ENCODE peak calls at places on chromosomes 13 and 19, in ten cellular contexts. One of them, this sample, is unnamed.

GRCh38 chr19:38512277-38512676 is 78.8 kb downstream of the RYR1 start:
- DNase-seq in iris pigment epithelial cell: no peak
- DNase-seq in naive B cell: no peak
- DNase-seq in endothelial cell: no peak
- DNase-seq in astrocyte of the spinal cord: no peak
- DNase-seq in activated CD4-positive, CD25-positive, alpha-beta regulatory T cell treated with anti-CD3 and anti-CD28 coated beads, Interleukin-2, amount 50 U/mL, for 16 hours: no peak
- DNase-seq in mucosa of gallbladder: no peak
- DNase-seq in mesendoderm: no peak
- DNase-seq in head of caudate nucleus: no peak
- DNase-seq in right cardiac atrium: no peak
- DNase-seq in this sample: no peak

GRCh38 chr13:41064493-41064892 is 3.2 kb downstream of the WBP4 start:
- DNase-seq in astrocyte of the spinal cord: peak; percentile 77
- DNase-seq in mucosa of gallbladder: no peak
- DNase-seq in activated CD4-positive, CD25-positive, alpha-beta regulatory T cell treated with anti-CD3 and anti-CD28 coated beads, Interleukin-2, amount 50 U/mL, for 16 hours: no peak
- DNase-seq in endothelial cell: no peak
- DNase-seq in right cardiac atrium: no peak
- DNase-seq in naive B cell: no peak
- DNase-seq in mesendoderm: no peak
- DNase-seq in head of caudate nucleus: no peak
- DNase-seq in iris pigment epithelial cell: peak; percentile 86
- DNase-seq in this sample: no peak

GRCh38 chr19:51417107-51417806 is at the start of gene SIGLEC10:
- DNase-seq in mucosa of gallbladder: peak; percentile 29
- DNase-seq in endothelial cell: no peak
- DNase-seq in mesendoderm: no peak
- DNase-seq in head of caudate nucleus: peak; percentile 39
- DNase-seq in naive B cell: peak; percentile 84
- DNase-seq in right cardiac atrium: peak; percentile 80
- DNase-seq in activated CD4-positive, CD25-positive, alpha-beta regulatory T cell treated with anti-CD3 and anti-CD28 coated beads, Interleukin-2, amount 50 U/mL, for 16 hours: no peak
- DNase-seq in iris pigment epithelial cell: no peak
- DNase-seq in astrocyte of the spinal cord: no peak
- DNase-seq in this sample: no peak

GRCh38 chr13:110005563-110005962 is 219.2 kb upstream of the IRS2 start:
- DNase-seq in mucosa of gallbladder: no peak
- DNase-seq in naive B cell: no peak
- DNase-seq in iris pigment epithelial cell: no peak
- DNase-seq in right cardiac atrium: no peak
- DNase-seq in astrocyte of the spinal cord: no peak
- DNase-seq in endothelial cell: no peak
- DNase-seq in activated CD4-positive, CD25-positive, alpha-beta regulatory T cell treated with anti-CD3 and anti-CD28 coated beads, Interleukin-2, amount 50 U/mL, for 16 hours: no peak
- DNase-seq in head of caudate nucleus: no peak
- DNase-seq in mesendoderm: no peak
- DNase-seq in this sample: no peak

GRCh38 chr13:102571075-102571474 is 25.7 kb upstream of the TPP2 start:
- DNase-seq in endothelial cell: no peak
- DNase-seq in mucosa of gallbladder: no peak
- DNase-seq in mesendoderm: peak; percentile 47
- DNase-seq in iris pigment epithelial cell: no peak
- DNase-seq in astrocyte of the spinal cord: no peak
- DNase-seq in activated CD4-positive, CD25-positive, alpha-beta regulatory T cell treated with anti-CD3 and anti-CD28 coated beads, Interleukin-2, amount 50 U/mL, for 16 hours: no peak
- DNase-seq in head of caudate nucleus: no peak
- DNase-seq in naive B cell: no peak
- DNase-seq in right cardiac atrium: no peak
- DNase-seq in this sample: no peak

GRCh38 chr13:49610176-49610575 is 18.1 kb upstream of the ARL11 start:
- DNase-seq in activated CD4-positive, CD25-positive, alpha-beta regulatory T cell treated with anti-CD3 and anti-CD28 coated beads, Interleukin-2, amount 50 U/mL, for 16 hours: no peak
- DNase-seq in iris pigment epithelial cell: no peak
- DNase-seq in mesendoderm: no peak
- DNase-seq in right cardiac atrium: no peak
- DNase-seq in astrocyte of the spinal cord: no peak
- DNase-seq in head of caudate nucleus: no peak
- DNase-seq in naive B cell: no peak
- DNase-seq in mucosa of gallbladder: no peak
- DNase-seq in endothelial cell: no peak
- DNase-seq in this sample: no peak

GRCh38 chr13:37360556-37360955 is 238.0 kb downstream of the POSTN start:
- DNase-seq in astrocyte of the spinal cord: peak; percentile 13
- DNase-seq in mucosa of gallbladder: no peak
- DNase-seq in head of caudate nucleus: no peak
- DNase-seq in naive B cell: no peak
- DNase-seq in activated CD4-positive, CD25-positive, alpha-beta regulatory T cell treated with anti-CD3 and anti-CD28 coated beads, Interleukin-2, amount 50 U/mL, for 16 hours: no peak
- DNase-seq in right cardiac atrium: no peak
- DNase-seq in mesendoderm: no peak
- DNase-seq in endothelial cell: no peak
- DNase-seq in iris pigment epithelial cell: peak; percentile 40
- DNase-seq in this sample: no peak

GRCh38 chr13:65855276-65855675 is 1374.9 kb downstream of the PCDH9 start:
- DNase-seq in naive B cell: no peak
- DNase-seq in activated CD4-positive, CD25-positive, alpha-beta regulatory T cell treated with anti-CD3 and anti-CD28 coated beads, Interleukin-2, amount 50 U/mL, for 16 hours: no peak
- DNase-seq in mesendoderm: peak; percentile 45
- DNase-seq in iris pigment epithelial cell: peak; percentile 83
- DNase-seq in endothelial cell: no peak
- DNase-seq in astrocyte of the spinal cord: no peak
- DNase-seq in right cardiac atrium: no peak
- DNase-seq in head of caudate nucleus: no peak
- DNase-seq in mucosa of gallbladder: no peak
- DNase-seq in this sample: no peak

GRCh38 chr13:99495478-99496321 is 5.6 kb upstream of the TM9SF2 start:
- DNase-seq in head of caudate nucleus: no peak
- DNase-seq in mucosa of gallbladder: no peak
- DNase-seq in mesendoderm: no peak
- DNase-seq in endothelial cell: no peak
- DNase-seq in astrocyte of the spinal cord: no peak
- DNase-seq in right cardiac atrium: no peak
- DNase-seq in iris pigment epithelial cell: no peak
- DNase-seq in activated CD4-positive, CD25-positive, alpha-beta regulatory T cell treated with anti-CD3 and anti-CD28 coated beads, Interleukin-2, amount 50 U/mL, for 16 hours: no peak
- DNase-seq in naive B cell: no peak
- DNase-seq in this sample: no peak

GRCh38 chr13:34372581-34372980 is 554.6 kb downstream of the RFC3 start:
- DNase-seq in mucosa of gallbladder: no peak
- DNase-seq in endothelial cell: no peak
- DNase-seq in head of caudate nucleus: no peak
- DNase-seq in activated CD4-positive, CD25-positive, alpha-beta regulatory T cell treated with anti-CD3 and anti-CD28 coated beads, Interleukin-2, amount 50 U/mL, for 16 hours: no peak
- DNase-seq in astrocyte of the spinal cord: no peak
- DNase-seq in mesendoderm: no peak
- DNase-seq in right cardiac atrium: no peak
- DNase-seq in naive B cell: no peak
- DNase-seq in iris pigment epithelial cell: no peak
- DNase-seq in this sample: no peak

GRCh38 chr13:24627090-24627714 is 53.0 kb upstream of the ATP12A start:
- DNase-seq in endothelial cell: peak; percentile 84
- DNase-seq in activated CD4-positive, CD25-positive, alpha-beta regulatory T cell treated with anti-CD3 and anti-CD28 coated beads, Interleukin-2, amount 50 U/mL, for 16 hours: no peak
- DNase-seq in head of caudate nucleus: peak; percentile 40
- DNase-seq in astrocyte of the spinal cord: no peak
- DNase-seq in mucosa of gallbladder: no peak
- DNase-seq in naive B cell: no peak
- DNase-seq in mesendoderm: peak; percentile 82
- DNase-seq in right cardiac atrium: no peak
- DNase-seq in iris pigment epithelial cell: no peak
- DNase-seq in this sample: peak; percentile 63

GRCh38 chr19:47132522-47132852 is 1.9 kb downstream of the SAE1 start:
- DNase-seq in mucosa of gallbladder: no peak
- DNase-seq in activated CD4-positive, CD25-positive, alpha-beta regulatory T cell treated with anti-CD3 and anti-CD28 coated beads, Interleukin-2, amount 50 U/mL, for 16 hours: no peak
- DNase-seq in head of caudate nucleus: no peak
- DNase-seq in iris pigment epithelial cell: no peak
- DNase-seq in right cardiac atrium: no peak
- DNase-seq in mesendoderm: no peak
- DNase-seq in naive B cell: no peak
- DNase-seq in astrocyte of the spinal cord: no peak
- DNase-seq in endothelial cell: no peak
- DNase-seq in this sample: no peak

GRCh38 chr13:113639661-113640262 is 18.2 kb downstream of the ATP4B start:
- DNase-seq in activated CD4-positive, CD25-positive, alpha-beta regulatory T cell treated with anti-CD3 and anti-CD28 coated beads, Interleukin-2, amount 50 U/mL, for 16 hours: no peak
- DNase-seq in head of caudate nucleus: peak; percentile 7
- DNase-seq in mucosa of gallbladder: no peak
- DNase-seq in endothelial cell: no peak
- DNase-seq in mesendoderm: no peak
- DNase-seq in iris pigment epithelial cell: no peak
- DNase-seq in right cardiac atrium: no peak
- DNase-seq in naive B cell: no peak
- DNase-seq in astrocyte of the spinal cord: no peak
- DNase-seq in this sample: no peak

GRCh38 chr13:47890146-47890814 is 110.8 kb downstream of the SUCLA2 start:
- DNase-seq in naive B cell: no peak
- DNase-seq in mucosa of gallbladder: no peak
- DNase-seq in iris pigment epithelial cell: no peak
- DNase-seq in head of caudate nucleus: no peak
- DNase-seq in activated CD4-positive, CD25-positive, alpha-beta regulatory T cell treated with anti-CD3 and anti-CD28 coated beads, Interleukin-2, amount 50 U/mL, for 16 hours: no peak
- DNase-seq in mesendoderm: no peak
- DNase-seq in astrocyte of the spinal cord: no peak
- DNase-seq in endothelial cell: no peak
- DNase-seq in right cardiac atrium: no peak
- DNase-seq in this sample: no peak

GRCh38 chr13:72384186-72384823 is 343.1 kb downstream of the MZT1 start:
- DNase-seq in astrocyte of the spinal cord: no peak
- DNase-seq in iris pigment epithelial cell: peak; percentile 27
- DNase-seq in mesendoderm: peak; percentile 49
- DNase-seq in naive B cell: no peak
- DNase-seq in right cardiac atrium: no peak
- DNase-seq in endothelial cell: no peak
- DNase-seq in head of caudate nucleus: no peak
- DNase-seq in activated CD4-positive, CD25-positive, alpha-beta regulatory T cell treated with anti-CD3 and anti-CD28 coated beads, Interleukin-2, amount 50 U/mL, for 16 hours: no peak
- DNase-seq in mucosa of gallbladder: no peak
- DNase-seq in this sample: no peak

GRCh38 chr19:10110076-10110971 is 1.2 kb upstream of the P2RY11 start:
- DNase-seq in activated CD4-positive, CD25-positive, alpha-beta regulatory T cell treated with anti-CD3 and anti-CD28 coated beads, Interleukin-2, amount 50 U/mL, for 16 hours: no peak
- DNase-seq in head of caudate nucleus: no peak
- DNase-seq in endothelial cell: no peak
- DNase-seq in naive B cell: no peak
- DNase-seq in right cardiac atrium: peak; percentile 71
- DNase-seq in iris pigment epithelial cell: no peak
- DNase-seq in astrocyte of the spinal cord: no peak
- DNase-seq in mucosa of gallbladder: no peak
- DNase-seq in mesendoderm: no peak
- DNase-seq in this sample: no peak

GRCh38 chr19:20247016-20247683 is 80.1 kb downstream of the ZNF486 start:
- DNase-seq in mucosa of gallbladder: peak; percentile 61
- DNase-seq in astrocyte of the spinal cord: no peak
- DNase-seq in iris pigment epithelial cell: peak; percentile 36
- DNase-seq in mesendoderm: peak; percentile 82
- DNase-seq in activated CD4-positive, CD25-positive, alpha-beta regulatory T cell treated with anti-CD3 and anti-CD28 coated beads, Interleukin-2, amount 50 U/mL, for 16 hours: no peak
- DNase-seq in right cardiac atrium: no peak
- DNase-seq in endothelial cell: peak; percentile 45
- DNase-seq in naive B cell: peak; percentile 15
- DNase-seq in head of caudate nucleus: peak; percentile 75
- DNase-seq in this sample: peak; percentile 29

GRCh38 chr13:111640476-111640875 is 320.0 kb downstream of the TEX29 start:
- DNase-seq in head of caudate nucleus: no peak
- DNase-seq in activated CD4-positive, CD25-positive, alpha-beta regulatory T cell treated with anti-CD3 and anti-CD28 coated beads, Interleukin-2, amount 50 U/mL, for 16 hours: no peak
- DNase-seq in naive B cell: no peak
- DNase-seq in iris pigment epithelial cell: no peak
- DNase-seq in mesendoderm: no peak
- DNase-seq in astrocyte of the spinal cord: no peak
- DNase-seq in mucosa of gallbladder: no peak
- DNase-seq in endothelial cell: no peak
- DNase-seq in right cardiac atrium: no peak
- DNase-seq in this sample: no peak